ENCODE peak calls at places on chromosomes 2 and 18, in six cellular contexts. One of them, this sample, is unnamed.

GRCh38 chr2:23286765-23287155 is 98.2 kb upstream of the KLHL29 start:
- DNase-seq in RKO: peak; percentile 32
- DNase-seq in HuH-7.5: no peak
- DNase-seq in neuronal stem cell: no peak
- DNase-seq in stimulated activated naive CD8-positive, alpha-beta T cell treated with anti-CD3 and anti-CD28 coated beads, Interleukin-15, amount 100 ng/mL, for 72 hours: no peak
- DNase-seq in stimulated activated CD4-positive, alpha-beta T cell treated with anti-CD3 and anti-CD28 coated beads, Interleukin-15, amount 100 ng/mL, for 1 hour: no peak
- DNase-seq in this sample: no peak

GRCh38 chr2:2847131-2847740 is 516.2 kb upstream of the MYT1L start:
- DNase-seq in stimulated activated naive CD8-positive, alpha-beta T cell treated with anti-CD3 and anti-CD28 coated beads, Interleukin-15, amount 100 ng/mL, for 72 hours: no peak
- DNase-seq in RKO: no peak
- DNase-seq in stimulated activated CD4-positive, alpha-beta T cell treated with anti-CD3 and anti-CD28 coated beads, Interleukin-15, amount 100 ng/mL, for 1 hour: no peak
- DNase-seq in HuH-7.5: no peak
- DNase-seq in neuronal stem cell: no peak
- DNase-seq in this sample: no peak

GRCh38 chr2:239938651-239939486 is 86.3 kb downstream of the NDUFA10 start:
- DNase-seq in HuH-7.5: no peak
- DNase-seq in RKO: no peak
- DNase-seq in stimulated activated CD4-positive, alpha-beta T cell treated with anti-CD3 and anti-CD28 coated beads, Interleukin-15, amount 100 ng/mL, for 1 hour: no peak
- DNase-seq in stimulated activated naive CD8-positive, alpha-beta T cell treated with anti-CD3 and anti-CD28 coated beads, Interleukin-15, amount 100 ng/mL, for 72 hours: peak; percentile 7
- DNase-seq in neuronal stem cell: no peak
- DNase-seq in this sample: no peak

GRCh38 chr18:58838165-58838860 is 26.4 kb upstream of the ZNF532 start:
- DNase-seq in stimulated activated naive CD8-positive, alpha-beta T cell treated with anti-CD3 and anti-CD28 coated beads, Interleukin-15, amount 100 ng/mL, for 72 hours: no peak
- DNase-seq in stimulated activated CD4-positive, alpha-beta T cell treated with anti-CD3 and anti-CD28 coated beads, Interleukin-15, amount 100 ng/mL, for 1 hour: no peak
- DNase-seq in neuronal stem cell: no peak
- DNase-seq in HuH-7.5: no peak
- DNase-seq in RKO: no peak
- DNase-seq in this sample: no peak

GRCh38 chr2:163553601-163554000 is 182.2 kb downstream of the FIGN start:
- DNase-seq in RKO: no peak
- DNase-seq in HuH-7.5: no peak
- DNase-seq in stimulated activated CD4-positive, alpha-beta T cell treated with anti-CD3 and anti-CD28 coated beads, Interleukin-15, amount 100 ng/mL, for 1 hour: no peak
- DNase-seq in neuronal stem cell: no peak
- DNase-seq in stimulated activated naive CD8-positive, alpha-beta T cell treated with anti-CD3 and anti-CD28 coated beads, Interleukin-15, amount 100 ng/mL, for 72 hours: no peak
- DNase-seq in this sample: no peak

GRCh38 chr2:168212167-168212566 is 35.2 kb downstream of the STK39 start:
- DNase-seq in HuH-7.5: no peak
- DNase-seq in stimulated activated CD4-positive, alpha-beta T cell treated with anti-CD3 and anti-CD28 coated beads, Interleukin-15, amount 100 ng/mL, for 1 hour: no peak
- DNase-seq in stimulated activated naive CD8-positive, alpha-beta T cell treated with anti-CD3 and anti-CD28 coated beads, Interleukin-15, amount 100 ng/mL, for 72 hours: no peak
- DNase-seq in RKO: no peak
- DNase-seq in neuronal stem cell: no peak
- DNase-seq in this sample: no peak

GRCh38 chr2:68726608-68727367 is 7.8 kb upstream of the ARHGAP25 start:
- DNase-seq in stimulated activated naive CD8-positive, alpha-beta T cell treated with anti-CD3 and anti-CD28 coated beads, Interleukin-15, amount 100 ng/mL, for 72 hours: peak; percentile 88
- DNase-seq in HuH-7.5: no peak
- DNase-seq in neuronal stem cell: no peak
- DNase-seq in RKO: no peak
- DNase-seq in stimulated activated CD4-positive, alpha-beta T cell treated with anti-CD3 and anti-CD28 coated beads, Interleukin-15, amount 100 ng/mL, for 1 hour: peak; percentile 58
- DNase-seq in this sample: no peak

GRCh38 chr18:76464281-76465259 is 30.5 kb downstream of the ZNF516 start:
- DNase-seq in RKO: no peak
- DNase-seq in HuH-7.5: no peak
- DNase-seq in stimulated activated CD4-positive, alpha-beta T cell treated with anti-CD3 and anti-CD28 coated beads, Interleukin-15, amount 100 ng/mL, for 1 hour: no peak
- DNase-seq in stimulated activated naive CD8-positive, alpha-beta T cell treated with anti-CD3 and anti-CD28 coated beads, Interleukin-15, amount 100 ng/mL, for 72 hours: no peak
- DNase-seq in neuronal stem cell: no peak
- DNase-seq in this sample: no peak

GRCh38 chr2:68742638-68743037 is 8.0 kb downstream of the ARHGAP25 start:
- DNase-seq in HuH-7.5: no peak
- DNase-seq in RKO: no peak
- DNase-seq in stimulated activated CD4-positive, alpha-beta T cell treated with anti-CD3 and anti-CD28 coated beads, Interleukin-15, amount 100 ng/mL, for 1 hour: no peak
- DNase-seq in stimulated activated naive CD8-positive, alpha-beta T cell treated with anti-CD3 and anti-CD28 coated beads, Interleukin-15, amount 100 ng/mL, for 72 hours: no peak
- DNase-seq in neuronal stem cell: no peak
- DNase-seq in this sample: no peak